ENCODE peak calls at places on chromosomes 1 and 21, in eight cellular contexts. T, D, L, Q, E, A, M and F are unnamed samples. For H3K4me1, the result is how much of the 10 kb centered on the place peaks cover.

GRCh38 chr1:6414443-6414844 is 5.3 kb downstream of the HES2 start:
- DNase-seq in D (peak), L (no peak), E (no peak), M (no peak), Q (no peak), T (no peak), A (peak), F (no peak)

GRCh38 chr1:33612877-33613487 is 140.5 kb downstream of the ZSCAN20 start:
- DNase-seq in L (no peak), Q (peak), M (no peak), A (peak), T (peak), E (peak), D (peak), F (no peak)

GRCh38 chr1:38209986-38210385 is 163.4 kb upstream of the POU3F1 start:
- DNase-seq in Q (no peak), L (no peak), M (no peak), D (no peak), E (peak), T (peak), A (no peak), F (no peak)

GRCh38 chr1:209655832-209656231 is 3.6 kb upstream of the LAMB3 start:
- DNase-seq in Q (no peak), M (no peak), E (no peak), D (peak), T (no peak), A (no peak), L (no peak), F (no peak)

GRCh38 chr1:92853299-92853698 is 21.5 kb downstream of the RPL5 start:
- DNase-seq in T (no peak), A (no peak), M (no peak), E (no peak), Q (no peak), D (no peak), L (no peak), F (no peak)

GRCh38 chr1:117656202-117656641 is 50.4 kb downstream of the TENT5C start:
- DNase-seq in D (no peak), A (peak), L (no peak), M (no peak), T (no peak), Q (no peak), E (no peak), F (peak)

GRCh38 chr1:168835153-168835648 is 106.2 kb upstream of the DPT start:
- DNase-seq in D (no peak), A (no peak), T (no peak), M (no peak), E (no peak), L (no peak), Q (no peak), F (no peak)

GRCh38 chr1:161180643-161181042 is 3.3 kb upstream of the B4GALT3 start:
- DNase-seq in L (no peak), E (no peak), D (no peak), T (no peak), Q (no peak), M (no peak), A (peak), F (no peak)

GRCh38 chr1:39729030-39729429 is 9.7 kb upstream of the PPIE start:
- DNase-seq in D (no peak), M (no peak), E (no peak), L (no peak), Q (no peak), T (no peak), A (no peak), F (no peak)

GRCh38 chr21:38751379-38752050 is 54.2 kb upstream of the ETS2 start:
- DNase-seq in E (peak), T (peak), A (no peak), Q (peak), M (no peak), D (no peak), L (peak), F (peak)

GRCh38 chr1:152160553-152160952 is 1.5 kb upstream of the RPTN start:
- DNase-seq in E (no peak), A (no peak), T (no peak), Q (no peak), M (no peak), L (no peak), D (no peak), F (no peak)

GRCh38 chr1:231460614-231461013 is 38.5 kb upstream of the EGLN1 start:
- DNase-seq in T (no peak), Q (no peak), A (peak), M (no peak), D (no peak), E (no peak), L (no peak), F (no peak)

GRCh38 chr1:236100799-236101198 is 35.9 kb upstream of the NID1 start:
- DNase-seq in A (no peak), M (no peak), Q (no peak), L (no peak), E (no peak), D (no peak), T (no peak), F (no peak)

GRCh38 chr1:153882296-153882912 is 40.4 kb downstream of the GATAD2B start:
- DNase-seq in A (no peak), D (no peak), L (no peak), M (no peak), Q (no peak), T (no peak), E (no peak), F (no peak)

GRCh38 chr21:40925481-40925880 is 78.5 kb upstream of the DSCAM start:
- DNase-seq in A (no peak), T (no peak), E (no peak), L (no peak), Q (no peak), D (no peak), M (no peak), F (no peak)

GRCh38 chr1:91791103-91791502 is 94.8 kb downstream of the TGFBR3 start:
- DNase-seq in E (no peak), A (no peak), M (no peak), L (no peak), Q (no peak), D (no peak), T (no peak), F (no peak)

GRCh38 chr1:33390550-33390949 is 40.3 kb downstream of the PHC2 start:
- DNase-seq in T (no peak), Q (no peak), D (no peak), L (no peak), A (no peak), E (no peak), M (no peak), F (no peak)

GRCh38 chr1:167499657-167500056 is 18.7 kb downstream of the CD247 start:
- DNase-seq in L (no peak), Q (no peak), D (no peak), A (peak), T (no peak), M (no peak), E (no peak), F (no peak)

GRCh38 chr1:186187601-186188000 is 187.5 kb downstream of the TPR start:
- DNase-seq in A (no peak), L (no peak), Q (no peak), M (no peak), T (no peak), E (no peak), D (peak), F (no peak)
- H3K4me1 ChIP-seq in A (under half), L (under half), Q (under half), M (under half), T (under half), E (under half), D (half or more), F (under half)

GRCh38 chr21:37751268-37751975 is 164.8 kb downstream of the KCNJ6 start:
- DNase-seq in E (no peak), L (no peak), M (no peak), A (no peak), T (no peak), D (no peak), Q (no peak), F (no peak)
- H3K4me1 ChIP-seq in E (under half), L (under half), M (under half), A (under half), T (under half), D (under half), Q (under half), F (under half)

GRCh38 chr1:84299536-84300260 is 1.8 kb upstream of the SAMD13 start:
- DNase-seq in D (no peak), Q (no peak), M (no peak), A (no peak), L (no peak), T (no peak), E (no peak), F (no peak)

GRCh38 chr1:84300991-84301758 is at the start of gene SAMD13:
- DNase-seq in L (peak), D (peak), Q (peak), A (peak), M (peak), E (peak), T (peak), F (no peak)

GRCh38 chr1:84303154-84303830 is 1.8 kb downstream of the SAMD13 start:
- DNase-seq in Q (no peak), D (no peak), T (no peak), M (no peak), A (no peak), L (no peak), E (no peak), F (no peak)

GRCh38 chr1:84300501-84300900 is 1.0 kb upstream of the SAMD13 start:
- DNase-seq in Q (no peak), T (no peak), E (no peak), L (no peak), A (no peak), M (no peak), D (no peak), F (no peak)

GRCh38 chr1:84301759-84302380 is 362 bp downstream of the SAMD13 start:
- DNase-seq in D (no peak), A (no peak), Q (no peak), L (no peak), T (no peak), E (no peak), M (no peak), F (no peak)
- H3K4me1 ChIP-seq in D (under half), A (under half), Q (under half), L (under half), T (under half), E (half or more), M (under half), F (under half)

GRCh38 chr1:27149084-27149483 is 5.8 kb downstream of the SLC9A1 start:
- DNase-seq in Q (peak), L (no peak), A (no peak), M (no peak), E (no peak), T (no peak), D (no peak), F (no peak)
- H3K4me1 ChIP-seq in Q (half or more), L (half or more), A (under half), M (half or more), E (half or more), T (half or more), D (half or more), F (half or more)

GRCh38 chr1:67711850-67712202 is 26.8 kb downstream of the GADD45A start:
- DNase-seq in T (no peak), Q (no peak), A (no peak), M (no peak), E (no peak), L (no peak), D (no peak), F (no peak)

GRCh38 chr1:67711150-67711849 is 26.3 kb downstream of the GADD45A start:
- DNase-seq in L (no peak), A (no peak), D (no peak), Q (no peak), T (no peak), M (no peak), E (no peak), F (no peak)

GRCh38 chr1:67708606-67709005 is 23.6 kb downstream of the GADD45A start:
- DNase-seq in T (no peak), A (no peak), D (peak), L (no peak), Q (no peak), M (no peak), E (no peak), F (no peak)

GRCh38 chr1:67713071-67713806 is 28.2 kb downstream of the GADD45A start:
- DNase-seq in L (no peak), T (no peak), Q (peak), M (no peak), A (no peak), E (no peak), D (peak), F (no peak)

GRCh38 chr1:67710417-67710816 is 25.4 kb downstream of the GADD45A start:
- DNase-seq in T (no peak), A (no peak), E (no peak), D (no peak), M (no peak), Q (no peak), L (no peak), F (no peak)
- H3K4me1 ChIP-seq in T (under half), A (under half), E (half or more), D (under half), M (under half), Q (under half), L (half or more), F (under half)

DNA sequence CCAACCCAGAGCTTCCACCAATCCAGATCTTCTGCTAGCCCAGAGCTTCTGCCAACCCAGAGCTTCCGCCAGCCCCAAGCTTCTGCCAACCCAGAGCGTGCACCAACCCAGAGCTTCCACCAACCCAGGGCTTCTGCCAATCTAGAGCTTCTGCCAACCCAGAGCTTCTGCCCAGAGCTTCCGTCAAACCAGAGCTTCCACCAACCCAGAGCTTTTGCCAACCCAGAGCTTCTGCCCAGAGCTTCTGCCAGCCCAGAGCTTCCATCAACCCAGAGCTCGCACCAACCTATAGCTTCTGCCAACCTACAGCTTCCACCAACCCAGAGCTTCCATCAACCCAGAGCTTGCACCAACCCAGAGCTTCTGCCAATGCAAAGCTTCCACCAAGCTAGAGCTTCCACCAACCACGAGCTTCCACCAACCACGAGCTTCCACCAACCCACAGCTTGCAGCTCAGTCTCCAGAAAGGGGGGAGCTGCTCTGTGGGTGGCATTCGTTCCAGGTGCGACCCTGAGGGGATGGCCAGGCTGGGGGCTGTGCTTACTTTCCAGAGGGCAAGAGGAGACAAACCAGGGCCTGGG is 23.8 kb downstream of the CRYAA start:
- DNase-seq in T (no peak), M (peak), E (no peak), L (peak), A (no peak), D (no peak), Q (peak), F (peak)
- H3K4me1 ChIP-seq in T (under half), M (under half), E (under half), L (half or more), A (under half), D (under half), Q (under half), F (under half)

DNA sequence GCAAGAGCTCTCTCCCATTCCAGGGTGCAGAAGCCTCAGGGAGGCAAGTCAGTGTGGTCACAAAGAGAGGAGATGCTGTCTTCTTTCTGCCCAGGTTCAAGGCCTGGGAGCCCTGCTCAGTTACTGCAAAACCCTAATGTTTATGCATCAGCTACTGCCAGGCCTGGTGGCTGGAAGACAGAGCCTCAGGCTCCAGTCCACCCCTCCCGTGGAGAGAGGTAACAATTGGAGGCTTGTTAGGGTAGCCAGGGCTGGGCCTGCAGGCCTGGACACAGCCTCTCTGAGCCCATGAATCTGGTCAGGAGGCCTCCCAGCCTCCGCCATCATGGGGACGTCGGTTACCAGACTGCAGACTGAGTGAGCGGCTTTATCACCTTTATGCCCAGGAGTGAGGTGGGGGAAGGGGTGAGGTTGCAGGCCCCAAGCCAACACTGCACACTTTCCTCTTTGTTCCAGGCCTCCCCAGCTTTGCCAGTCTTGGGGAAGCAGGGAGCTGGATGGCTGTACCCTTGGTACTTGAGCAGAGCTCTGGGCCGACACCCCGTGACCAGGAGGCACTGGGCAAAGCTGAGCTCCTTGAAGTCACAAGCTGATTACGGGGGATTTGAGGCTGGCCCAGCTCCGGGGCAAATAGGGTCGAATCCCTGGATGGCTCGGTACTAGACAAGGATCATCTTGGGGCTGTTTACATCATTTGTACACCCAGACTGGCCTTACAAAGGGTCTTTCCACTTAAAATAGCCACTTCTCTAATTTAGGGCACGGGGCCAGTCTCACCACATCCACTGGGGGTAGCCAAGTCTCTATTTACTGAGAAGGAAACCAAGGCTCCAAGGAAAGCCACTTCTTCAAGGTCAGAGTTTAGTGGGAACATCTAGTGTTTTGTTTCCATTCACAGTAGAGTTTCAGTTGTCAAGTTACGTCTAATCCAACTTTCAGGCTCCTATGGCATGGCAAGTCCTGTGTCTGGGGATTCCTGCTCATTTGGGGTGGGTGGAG is 5.2 kb downstream of the SLC2A1 start:
- DNase-seq in A (no peak), Q (no peak), D (no peak), M (no peak), T (no peak), L (no peak), E (no peak), F (no peak)
- H3K4me1 ChIP-seq in A (under half), Q (under half), D (half or more), M (under half), T (under half), L (half or more), E (half or more), F (half or more)

GRCh38 chr1:183103577-183103976 is 80.4 kb downstream of the LAMC1 start:
- DNase-seq in D (no peak), T (no peak), E (no peak), A (no peak), Q (no peak), L (no peak), M (no peak), F (no peak)

GRCh38 chr1:183100575-183100974 is 77.4 kb downstream of the LAMC1 start:
- DNase-seq in L (no peak), Q (no peak), M (no peak), E (no peak), D (no peak), A (no peak), T (no peak), F (no peak)

GRCh38 chr1:183101081-183101480 is 77.9 kb downstream of the LAMC1 start:
- DNase-seq in Q (no peak), E (no peak), M (no peak), L (no peak), D (no peak), T (no peak), A (no peak), F (no peak)

GRCh38 chr1:183103141-183103540 is 79.9 kb downstream of the LAMC1 start:
- DNase-seq in T (no peak), E (no peak), L (no peak), D (no peak), M (no peak), Q (no peak), A (no peak), F (no peak)

DNA sequence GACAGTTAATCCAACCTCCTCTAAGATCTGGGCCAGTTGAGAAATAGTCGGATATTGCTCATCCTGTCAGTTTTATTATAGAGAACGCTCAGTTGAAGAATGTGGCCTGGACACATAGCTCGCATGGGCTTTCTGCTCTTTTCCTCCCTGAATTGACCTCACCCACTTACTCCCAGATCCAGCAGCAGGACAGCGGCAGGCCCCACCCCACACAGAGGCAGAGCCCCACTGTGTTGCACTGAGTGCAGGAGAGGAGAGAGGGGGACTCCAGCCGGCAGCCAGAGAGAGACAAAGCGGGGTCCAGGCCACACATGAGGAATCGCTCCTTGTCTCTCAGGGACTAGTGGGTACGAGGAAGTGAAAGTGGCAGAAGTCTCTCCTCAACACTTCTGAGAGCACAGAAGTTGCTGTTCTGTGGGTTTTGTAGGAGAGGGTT is 78.6 kb downstream of the LAMC1 start:
- DNase-seq in L (no peak), E (no peak), M (no peak), Q (no peak), D (no peak), A (no peak), T (no peak), F (no peak)
- H3K4me1 ChIP-seq in L (under half), E (half or more), M (half or more), Q (under half), D (under half), A (under half), T (under half), F (under half)